ENCODE peak calls at places on chromosomes 4 and X, in six cellular contexts. One of them, this sample, is unnamed.

GRCh38 chr4:17769406-17770174 is 11.8 kb downstream of the FAM184B start:
- DNase-seq in neuronal stem cell: no peak
- DNase-seq in H9: no peak
- DNase-seq in mesenchymal stem cell: no peak
- DNase-seq in mesendoderm: no peak
- DNase-seq in trophoblast cell: no peak
- DNase-seq in this sample: no peak

GRCh38 chr4:2322227-2322626 is 60.3 kb upstream of the MXD4 start:
- DNase-seq in H9: no peak
- DNase-seq in mesendoderm: no peak
- DNase-seq in neuronal stem cell: no peak
- DNase-seq in mesenchymal stem cell: no peak
- DNase-seq in trophoblast cell: no peak
- DNase-seq in this sample: no peak

GRCh38 chr4:2141022-2141761 is 82.1 kb downstream of the NAT8L start:
- DNase-seq in neuronal stem cell: no peak
- DNase-seq in H9: no peak
- DNase-seq in mesendoderm: no peak
- DNase-seq in trophoblast cell: no peak
- DNase-seq in mesenchymal stem cell: no peak
- DNase-seq in this sample: no peak

GRCh38 chrX:135707880-135708279 is 5.6 kb upstream of the CT45A1 start:
- DNase-seq in trophoblast cell: peak; percentile 20
- DNase-seq in mesendoderm: peak; percentile 8
- DNase-seq in H9: peak; percentile 64
- DNase-seq in mesenchymal stem cell: no peak
- DNase-seq in neuronal stem cell: no peak
- DNase-seq in this sample: no peak

GRCh38 chrX:71128166-71128833 is 9.9 kb downstream of the MED12 start:
- DNase-seq in mesenchymal stem cell: peak; percentile 54
- DNase-seq in mesendoderm: no peak
- DNase-seq in H9: no peak
- DNase-seq in neuronal stem cell: no peak
- DNase-seq in trophoblast cell: peak; percentile 29
- DNase-seq in this sample: peak; percentile 64

GRCh38 chrX:71543316-71543715 is 10.4 kb downstream of the OGT start:
- DNase-seq in neuronal stem cell: no peak
- DNase-seq in mesenchymal stem cell: peak; percentile 74
- DNase-seq in H9: no peak
- DNase-seq in mesendoderm: no peak
- DNase-seq in trophoblast cell: peak; percentile 90
- DNase-seq in this sample: peak; percentile 83

GRCh38 chr4:188714488-188714887 is 575.2 kb downstream of the TRIML1 start:
- DNase-seq in neuronal stem cell: no peak
- DNase-seq in H9: no peak
- DNase-seq in trophoblast cell: no peak
- DNase-seq in mesendoderm: no peak
- DNase-seq in mesenchymal stem cell: no peak
- DNase-seq in this sample: peak; percentile 23

GRCh38 chr4:74097161-74097560 is 1.8 kb downstream of the CXCL2 start:
- DNase-seq in mesenchymal stem cell: no peak
- DNase-seq in H9: no peak
- DNase-seq in neuronal stem cell: no peak
- DNase-seq in trophoblast cell: no peak
- DNase-seq in mesendoderm: no peak
- DNase-seq in this sample: no peak

GRCh38 chr4:76194325-76194724 is 19.3 kb downstream of the SCARB2 start:
- DNase-seq in H9: no peak
- DNase-seq in mesendoderm: no peak
- DNase-seq in mesenchymal stem cell: peak; percentile 94
- DNase-seq in trophoblast cell: peak; percentile 97
- DNase-seq in neuronal stem cell: no peak
- DNase-seq in this sample: peak; percentile 94

GRCh38 chrX:132071260-132071659 is 48.2 kb downstream of the STK26 start:
- DNase-seq in H9: no peak
- DNase-seq in trophoblast cell: peak; percentile 29
- DNase-seq in mesenchymal stem cell: peak; percentile 21
- DNase-seq in neuronal stem cell: no peak
- DNase-seq in mesendoderm: no peak
- DNase-seq in this sample: no peak

GRCh38 chr4:138938371-138938699 is 77.2 kb upstream of the NOCT start:
- DNase-seq in mesendoderm: peak; percentile 68
- DNase-seq in trophoblast cell: peak; percentile 64
- DNase-seq in mesenchymal stem cell: peak; percentile 64
- DNase-seq in H9: no peak
- DNase-seq in neuronal stem cell: peak; percentile 35
- DNase-seq in this sample: peak; percentile 65

GRCh38 chr4:2570551-2571222 is 34.2 kb downstream of the FAM193A start:
- DNase-seq in mesenchymal stem cell: no peak
- DNase-seq in trophoblast cell: no peak
- DNase-seq in mesendoderm: no peak
- DNase-seq in H9: no peak
- DNase-seq in neuronal stem cell: no peak
- DNase-seq in this sample: no peak

GRCh38 chrX:109600114-109600710 is 24.8 kb downstream of the KCNE5 start:
- DNase-seq in mesenchymal stem cell: peak; percentile 6
- DNase-seq in mesendoderm: peak; percentile 15
- DNase-seq in H9: peak; percentile 40
- DNase-seq in trophoblast cell: no peak
- DNase-seq in neuronal stem cell: no peak
- DNase-seq in this sample: no peak

GRCh38 chrX:1581132-1581531 is 10.3 kb upstream of the AKAP17A start:
- DNase-seq in H9: peak; percentile 56
- DNase-seq in neuronal stem cell: no peak
- DNase-seq in mesendoderm: peak; percentile 63
- DNase-seq in trophoblast cell: peak; percentile 71
- DNase-seq in mesenchymal stem cell: peak; percentile 40
- DNase-seq in this sample: no peak

GRCh38 chr4:105057370-105058096 is 89.1 kb upstream of the TET2 start:
- DNase-seq in neuronal stem cell: no peak
- DNase-seq in H9: no peak
- DNase-seq in mesenchymal stem cell: peak; percentile 3
- DNase-seq in trophoblast cell: peak; percentile 31
- DNase-seq in mesendoderm: no peak
- DNase-seq in this sample: no peak

GRCh38 chr4:48375651-48376291 is 34.4 kb downstream of the SLAIN2 start:
- DNase-seq in H9: no peak
- DNase-seq in mesendoderm: no peak
- DNase-seq in neuronal stem cell: no peak
- DNase-seq in mesenchymal stem cell: peak; percentile 89
- DNase-seq in trophoblast cell: peak; percentile 42
- DNase-seq in this sample: peak; percentile 96

GRCh38 chr4:79576480-79576803 is 168.4 kb upstream of the GK2 start:
- DNase-seq in mesenchymal stem cell: peak; percentile 50
- DNase-seq in trophoblast cell: peak; percentile 65
- DNase-seq in mesendoderm: peak; percentile 18
- DNase-seq in neuronal stem cell: peak; percentile 23
- DNase-seq in H9: no peak
- DNase-seq in this sample: peak; percentile 18

GRCh38 chrX:111874241-111874640 is 1.7 kb upstream of the TRPC5OS start:
- DNase-seq in trophoblast cell: no peak
- DNase-seq in mesenchymal stem cell: no peak
- DNase-seq in H9: no peak
- DNase-seq in neuronal stem cell: no peak
- DNase-seq in mesendoderm: no peak
- DNase-seq in this sample: no peak

GRCh38 chr4:95544433-95545103 is 4.2 kb downstream of the UNC5C start:
- DNase-seq in neuronal stem cell: no peak
- DNase-seq in mesenchymal stem cell: peak; percentile 74
- DNase-seq in trophoblast cell: no peak
- DNase-seq in mesendoderm: peak; percentile 31
- DNase-seq in H9: no peak
- DNase-seq in this sample: no peak

GRCh38 chr4:176753049-176753448 is 39.7 kb downstream of the VEGFC start:
- DNase-seq in mesenchymal stem cell: peak; percentile 77
- DNase-seq in neuronal stem cell: no peak
- DNase-seq in trophoblast cell: peak; percentile 1
- DNase-seq in H9: no peak
- DNase-seq in mesendoderm: peak; percentile 37
- DNase-seq in this sample: peak; percentile 95

GRCh38 chrX:15673970-15674369 is 9.4 kb upstream of the CLTRN start:
- DNase-seq in H9: no peak
- DNase-seq in trophoblast cell: no peak
- DNase-seq in mesendoderm: no peak
- DNase-seq in neuronal stem cell: no peak
- DNase-seq in mesenchymal stem cell: no peak
- DNase-seq in this sample: no peak
- H3K18ac ChIP-seq in H9: no peak overlapping the region
- H3K18ac ChIP-seq in trophoblast cell: no peak overlapping the region
- H3K18ac ChIP-seq in mesendoderm: no peak overlapping the region
- H3K18ac ChIP-seq in neuronal stem cell: no peak overlapping the region
- H3K18ac ChIP-seq in mesenchymal stem cell: no peak overlapping the region
- H3K18ac ChIP-seq in this sample: no peak overlapping the region

GRCh38 chr4:3834186-3834920 is 68.2 kb downstream of the ADRA2C start:
- DNase-seq in neuronal stem cell: no peak
- DNase-seq in trophoblast cell: no peak
- DNase-seq in H9: no peak
- DNase-seq in mesenchymal stem cell: no peak
- DNase-seq in mesendoderm: no peak
- DNase-seq in this sample: no peak
- H3K18ac ChIP-seq in neuronal stem cell: peak overlapping the region; percentile 97
- H3K18ac ChIP-seq in trophoblast cell: no peak overlapping the region
- H3K18ac ChIP-seq in H9: no peak overlapping the region
- H3K18ac ChIP-seq in mesenchymal stem cell: no peak overlapping the region
- H3K18ac ChIP-seq in mesendoderm: no peak overlapping the region
- H3K18ac ChIP-seq in this sample: no peak overlapping the region

DNA sequence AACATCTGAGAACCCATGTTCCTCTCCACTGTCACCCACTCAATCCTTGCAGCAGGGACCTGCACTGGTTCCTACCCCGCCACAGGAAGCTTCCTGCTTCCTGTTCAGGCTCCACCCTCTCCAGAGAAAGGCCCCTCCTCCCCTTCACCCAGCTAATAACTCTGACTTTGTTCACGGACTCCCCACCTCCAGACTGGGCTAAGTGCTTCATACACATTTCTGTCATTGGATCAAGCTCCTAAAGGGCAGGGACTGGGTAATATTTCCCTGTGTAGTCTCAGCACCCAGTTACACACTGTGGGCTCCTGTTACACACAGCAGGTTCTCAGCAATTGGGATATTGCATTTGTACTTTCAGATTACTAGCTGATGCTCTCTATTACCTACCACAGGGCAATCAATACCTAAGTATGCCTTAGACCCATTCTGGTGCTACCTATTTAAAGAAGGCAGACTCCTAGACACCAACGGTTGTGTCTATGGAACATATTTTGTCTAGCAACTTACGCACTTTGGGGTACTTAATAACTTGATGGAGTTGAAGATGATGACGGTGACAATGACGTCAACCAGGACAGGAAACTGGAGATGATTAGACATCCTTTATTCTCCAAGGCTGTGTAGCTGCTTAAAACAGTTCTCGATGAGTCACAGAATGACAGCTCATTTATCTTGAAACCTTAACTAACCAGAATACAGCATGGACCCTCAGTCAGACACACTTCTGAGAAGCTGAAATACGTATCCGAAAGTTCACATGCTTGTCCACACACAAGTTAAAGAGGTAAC is 58.1 kb downstream of the MAML3 start:
- DNase-seq in neuronal stem cell: no peak
- DNase-seq in mesenchymal stem cell: peak; percentile 99
- DNase-seq in mesendoderm: peak; percentile 48
- DNase-seq in H9: no peak
- DNase-seq in trophoblast cell: no peak
- DNase-seq in this sample: peak; percentile 100
- H3K18ac ChIP-seq in neuronal stem cell: no peak overlapping the region
- H3K18ac ChIP-seq in mesenchymal stem cell: peak overlapping the region; percentile 92
- H3K18ac ChIP-seq in mesendoderm: peak overlapping the region; percentile 83
- H3K18ac ChIP-seq in H9: no peak overlapping the region
- H3K18ac ChIP-seq in trophoblast cell: peak overlapping the region; percentile 64
- H3K18ac ChIP-seq in this sample: peak overlapping the region; percentile 77

GRCh38 chr4:26031704-26032103 is 117.7 kb downstream of the SMIM20 start:
- DNase-seq in H9: no peak
- DNase-seq in mesendoderm: no peak
- DNase-seq in mesenchymal stem cell: no peak
- DNase-seq in neuronal stem cell: no peak
- DNase-seq in trophoblast cell: no peak
- DNase-seq in this sample: no peak

GRCh38 chr4:26029512-26030131 is 115.6 kb downstream of the SMIM20 start:
- DNase-seq in mesendoderm: no peak
- DNase-seq in mesenchymal stem cell: no peak
- DNase-seq in neuronal stem cell: no peak
- DNase-seq in H9: peak; percentile 47
- DNase-seq in trophoblast cell: no peak
- DNase-seq in this sample: no peak

GRCh38 chr4:26030780-26031179 is 116.8 kb downstream of the SMIM20 start:
- DNase-seq in mesenchymal stem cell: no peak
- DNase-seq in mesendoderm: no peak
- DNase-seq in trophoblast cell: no peak
- DNase-seq in neuronal stem cell: no peak
- DNase-seq in H9: no peak
- DNase-seq in this sample: no peak

GRCh38 chr4:26028793-26029511 is 114.9 kb downstream of the SMIM20 start:
- DNase-seq in mesenchymal stem cell: peak; percentile 53
- DNase-seq in mesendoderm: peak; percentile 88
- DNase-seq in H9: peak; percentile 95
- DNase-seq in trophoblast cell: peak; percentile 68
- DNase-seq in neuronal stem cell: peak; percentile 58
- DNase-seq in this sample: peak; percentile 58

DNA sequence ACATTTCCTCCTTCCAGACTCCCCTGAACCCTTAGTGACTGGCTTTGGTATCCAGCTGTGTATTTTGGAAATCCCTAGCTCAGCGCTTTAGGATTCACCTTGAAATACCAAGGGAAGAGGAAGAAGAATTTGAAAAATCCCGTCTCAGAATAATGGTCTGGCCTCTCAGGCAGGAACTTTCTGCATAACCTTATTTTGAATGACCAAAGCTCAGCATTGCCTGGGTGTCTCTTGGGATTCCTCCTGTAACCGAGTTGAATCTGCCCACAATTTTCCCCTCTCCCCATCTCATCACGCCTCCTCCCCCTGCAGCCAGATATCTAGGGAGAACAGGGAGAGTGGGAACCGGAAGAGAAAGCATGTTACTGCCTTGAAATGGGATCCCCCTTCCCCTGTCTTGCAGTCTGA is 116.2 kb downstream of the SMIM20 start:
- DNase-seq in H9: peak; percentile 88
- DNase-seq in mesenchymal stem cell: no peak
- DNase-seq in neuronal stem cell: peak; percentile 6
- DNase-seq in mesendoderm: peak; percentile 89
- DNase-seq in trophoblast cell: peak; percentile 10
- DNase-seq in this sample: no peak
- H3K18ac ChIP-seq in H9: no peak overlapping the region
- H3K18ac ChIP-seq in mesenchymal stem cell: no peak overlapping the region
- H3K18ac ChIP-seq in neuronal stem cell: no peak overlapping the region
- H3K18ac ChIP-seq in mesendoderm: no peak overlapping the region
- H3K18ac ChIP-seq in trophoblast cell: no peak overlapping the region
- H3K18ac ChIP-seq in this sample: peak overlapping the region; percentile 47

This sample was measured in IMR-90.